ENCODE peak calls at places on chromosome 9, in four cellular contexts. One of them, this sample, is unnamed.

GRCh38 chr9:115006660-115007059 is 76.3 kb upstream of the TNFSF8 start:
- DNase-seq in GM12878: no peak
- DNase-seq in K562: no peak
- DNase-seq in H1: no peak
- DNase-seq in this sample: no peak

GRCh38 chr9:133986774-133987454 is 5.2 kb downstream of the VAV2 start:
- DNase-seq in K562: no peak
- DNase-seq in H1: no peak
- DNase-seq in GM12878: no peak
- DNase-seq in this sample: no peak

GRCh38 chr9:98256632-98257218 is 1.3 kb upstream of the TBC1D2 start:
- DNase-seq in GM12878: no peak
- DNase-seq in K562: peak
- DNase-seq in H1: no peak
- DNase-seq in this sample: no peak

GRCh38 chr9:81397735-81398381 is 291.5 kb downstream of the TLE1 start:
- DNase-seq in GM12878: no peak
- DNase-seq in K562: no peak
- DNase-seq in H1: no peak
- DNase-seq in this sample: no peak

GRCh38 chr9:16421534-16421933 is 448.9 kb downstream of the BNC2 start:
- DNase-seq in GM12878: no peak
- DNase-seq in H1: no peak
- DNase-seq in K562: no peak
- DNase-seq in this sample: no peak

GRCh38 chr9:114376586-114376985 is 11.2 kb downstream of the AKNA start:
- DNase-seq in H1: no peak
- DNase-seq in K562: no peak
- DNase-seq in GM12878: no peak
- DNase-seq in this sample: no peak

GRCh38 chr9:132209263-132209662 is 47.4 kb downstream of the NTNG2 start:
- DNase-seq in K562: no peak
- DNase-seq in GM12878: no peak
- DNase-seq in H1: no peak
- DNase-seq in this sample: no peak

GRCh38 chr9:121121582-121122087 is 46.9 kb downstream of the CNTRL start:
- DNase-seq in K562: peak
- DNase-seq in H1: peak
- DNase-seq in GM12878: peak
- DNase-seq in this sample: peak

GRCh38 chr9:123353984-123354591 is 1.9 kb upstream of the CRB2 start:
- DNase-seq in K562: peak
- DNase-seq in H1: peak
- DNase-seq in GM12878: no peak
- DNase-seq in this sample: peak

GRCh38 chr9:33157960-33158359 is 9.2 kb downstream of the B4GALT1 start:
- DNase-seq in GM12878: no peak
- DNase-seq in H1: no peak
- DNase-seq in K562: no peak
- DNase-seq in this sample: no peak

GRCh38 chr9:80922544-80922943 is 766.8 kb downstream of the TLE1 start:
- DNase-seq in H1: no peak
- DNase-seq in GM12878: no peak
- DNase-seq in K562: no peak
- DNase-seq in this sample: no peak

GRCh38 chr9:98572054-98572627 is 136.6 kb downstream of the GABBR2 start:
- DNase-seq in K562: no peak
- DNase-seq in H1: no peak
- DNase-seq in GM12878: no peak
- DNase-seq in this sample: no peak

GRCh38 chr9:86795861-86796497 is 151.3 kb downstream of the GAS1 start:
- DNase-seq in GM12878: no peak
- DNase-seq in H1: no peak
- DNase-seq in K562: no peak
- DNase-seq in this sample: no peak

GRCh38 chr9:17088566-17088965 is 46.3 kb upstream of the CNTLN start:
- DNase-seq in GM12878: no peak
- DNase-seq in H1: no peak
- DNase-seq in K562: no peak
- DNase-seq in this sample: no peak

GRCh38 chr9:18362901-18363685 is 110.9 kb upstream of the ADAMTSL1 start:
- DNase-seq in GM12878: no peak
- DNase-seq in K562: no peak
- DNase-seq in H1: no peak
- DNase-seq in this sample: no peak

GRCh38 chr9:17490110-17490509 is 88.8 kb upstream of the SH3GL2 start:
- DNase-seq in GM12878: no peak
- DNase-seq in K562: no peak
- DNase-seq in H1: no peak
- DNase-seq in this sample: no peak

GRCh38 chr9:15510789-15511575 is at the start of gene PSIP1:
- DNase-seq in H1: peak
- DNase-seq in K562: peak
- DNase-seq in GM12878: peak
- DNase-seq in this sample: peak

GRCh38 chr9:107118873-107119272 is 164.2 kb upstream of the RAD23B start:
- DNase-seq in H1: no peak
- DNase-seq in K562: no peak
- DNase-seq in GM12878: no peak
- DNase-seq in this sample: no peak

GRCh38 chr9:31542384-31543055 is 841.9 kb upstream of the ACO1 start:
- DNase-seq in H1: no peak
- DNase-seq in GM12878: peak
- DNase-seq in K562: no peak
- DNase-seq in this sample: peak

GRCh38 chr9:122551371-122551770 is 1.5 kb upstream of the OR1N2 start:
- DNase-seq in GM12878: no peak
- DNase-seq in H1: no peak
- DNase-seq in K562: no peak
- DNase-seq in this sample: no peak

GRCh38 chr9:116318463-116319271 is 165.1 kb downstream of the PAPPA start:
- DNase-seq in H1: no peak
- DNase-seq in GM12878: no peak
- DNase-seq in K562: peak
- DNase-seq in this sample: no peak

GRCh38 chr9:37946041-37946440 is 42.1 kb upstream of the SLC25A51 start:
- DNase-seq in H1: no peak
- DNase-seq in K562: no peak
- DNase-seq in GM12878: no peak
- DNase-seq in this sample: no peak

GRCh38 chr9:37943329-37944265 is 39.7 kb upstream of the SLC25A51 start:
- DNase-seq in K562: no peak
- DNase-seq in GM12878: no peak
- DNase-seq in H1: no peak
- DNase-seq in this sample: no peak

GRCh38 chr9:37944671-37945481 is 40.9 kb upstream of the SLC25A51 start:
- DNase-seq in H1: peak
- DNase-seq in K562: no peak
- DNase-seq in GM12878: no peak
- DNase-seq in this sample: no peak

GRCh38 chr9:37942616-37943328 is 38.8 kb upstream of the SLC25A51 start:
- DNase-seq in GM12878: no peak
- DNase-seq in K562: no peak
- DNase-seq in H1: no peak
- DNase-seq in this sample: no peak

GRCh38 chr9:37944266-37944650 is 40.3 kb upstream of the SLC25A51 start:
- DNase-seq in H1: no peak
- DNase-seq in K562: no peak
- DNase-seq in GM12878: no peak
- DNase-seq in this sample: no peak
- TF ChIP-seq HDAC6 in H1: no peak
- TF ChIP-seq HDAC6 in K562: no peak
- TF ChIP-seq HDAC6 in GM12878: no peak
- TF ChIP-seq HDAC6 in this sample: no peak

GRCh38 chr9:8732367-8733075 is 932.9 kb upstream of the DMAC1 start:
- DNase-seq in GM12878: no peak
- DNase-seq in H1: no peak
- DNase-seq in K562: no peak
- DNase-seq in this sample: no peak
- TF ChIP-seq HDAC6 in GM12878: no peak
- TF ChIP-seq HDAC6 in H1: no peak
- TF ChIP-seq HDAC6 in K562: no peak
- TF ChIP-seq HDAC6 in this sample: no peak

DNA sequence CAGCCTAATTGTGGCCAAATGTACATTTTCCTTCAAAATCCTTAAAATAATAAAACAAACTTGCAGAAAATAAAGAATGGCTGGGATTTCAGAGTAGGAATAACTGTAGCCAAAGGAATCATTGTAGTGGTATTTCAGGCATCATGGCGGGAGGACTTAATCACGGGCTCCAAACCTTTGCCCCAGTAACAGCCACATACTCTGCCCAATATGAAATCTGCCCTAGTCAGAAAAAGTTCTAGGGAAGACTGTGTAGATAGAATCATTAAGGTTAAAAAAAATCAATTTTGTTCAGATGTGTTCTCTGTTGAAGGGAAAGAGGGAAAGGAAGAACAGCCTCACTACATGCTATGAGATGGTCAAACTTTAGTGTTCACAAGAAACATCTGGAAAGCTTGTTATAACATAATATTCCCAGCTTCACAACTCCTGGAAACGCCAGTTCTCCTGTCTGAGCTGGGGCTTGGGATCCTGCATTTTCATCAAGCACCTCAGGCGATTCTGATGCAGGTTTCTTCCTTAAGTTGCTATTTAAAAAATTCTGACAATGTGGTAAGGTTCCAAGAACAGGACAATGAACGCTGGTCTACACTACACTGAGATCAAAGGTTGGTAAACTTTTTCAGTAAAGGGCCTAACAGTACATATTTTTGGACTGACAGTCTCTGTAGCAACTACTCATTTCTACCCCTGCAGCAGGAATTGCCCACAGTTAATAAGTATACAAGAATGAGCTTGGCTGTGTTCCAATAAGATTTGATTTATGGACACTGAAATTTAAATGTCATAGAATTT is 87.9 kb downstream of the CEMIP2 start:
- DNase-seq in H1: no peak
- DNase-seq in GM12878: no peak
- DNase-seq in K562: no peak
- DNase-seq in this sample: peak
- TF ChIP-seq HDAC6 in H1: no peak
- TF ChIP-seq HDAC6 in GM12878: no peak
- TF ChIP-seq HDAC6 in K562: no peak
- TF ChIP-seq HDAC6 in this sample: no peak

DNA sequence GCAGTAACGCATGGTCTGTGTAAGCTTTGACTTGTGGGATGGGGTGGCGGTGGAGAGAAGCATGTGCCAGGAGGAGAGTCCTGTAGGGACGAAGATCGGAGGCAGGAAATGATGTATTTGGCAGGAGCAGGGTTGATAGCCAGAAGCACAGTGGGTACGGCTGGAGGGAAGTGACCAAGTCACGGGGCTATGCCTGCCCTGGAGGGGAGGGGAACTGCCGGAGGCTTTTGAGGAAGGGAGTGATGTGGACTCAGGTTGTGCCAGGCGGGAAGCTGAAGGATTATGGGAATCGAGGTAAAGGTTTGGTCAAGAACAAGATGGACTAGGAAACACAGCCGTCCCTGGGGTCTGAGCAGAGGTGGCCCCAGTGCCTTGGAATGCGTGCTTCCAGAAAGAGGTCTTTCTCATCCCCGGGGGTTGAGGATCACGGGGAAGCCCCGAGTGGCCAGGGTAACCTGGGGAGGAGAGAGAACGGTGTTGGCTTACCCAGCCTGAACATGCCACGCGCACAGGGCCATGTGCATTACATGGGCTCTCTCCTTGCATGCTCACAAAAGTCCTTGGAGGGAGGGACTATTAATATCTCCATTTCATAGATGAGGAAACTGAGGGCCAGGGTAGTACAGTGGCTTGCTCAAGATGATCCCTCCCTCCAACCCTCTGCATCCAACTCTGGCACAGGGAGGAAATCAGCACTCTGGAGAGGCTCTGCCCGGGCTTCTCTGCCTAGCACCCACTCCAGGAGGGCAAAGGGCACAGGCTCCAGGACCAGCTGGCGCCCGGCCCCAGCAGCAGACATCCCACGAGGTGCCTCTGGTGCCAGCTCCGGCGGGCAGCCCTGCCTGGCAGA is 253.8 kb downstream of the PBX3 start:
- DNase-seq in GM12878: no peak
- DNase-seq in K562: no peak
- DNase-seq in H1: no peak
- DNase-seq in this sample: no peak
- TF ChIP-seq HDAC6 in GM12878: no peak
- TF ChIP-seq HDAC6 in K562: no peak
- TF ChIP-seq HDAC6 in H1: no peak
- TF ChIP-seq HDAC6 in this sample: no peak

GRCh38 chr9:70125621-70126020 is 82.0 kb downstream of the MAMDC2 start:
- DNase-seq in H1: no peak
- DNase-seq in K562: no peak
- DNase-seq in GM12878: no peak
- DNase-seq in this sample: no peak
- TF ChIP-seq HDAC6 in H1: no peak
- TF ChIP-seq HDAC6 in K562: no peak
- TF ChIP-seq HDAC6 in GM12878: no peak
- TF ChIP-seq HDAC6 in this sample: no peak

GRCh38 chr9:93576296-93577044 is at the start of gene PHF2:
- DNase-seq in H1: no peak
- DNase-seq in GM12878: no peak
- DNase-seq in K562: peak
- DNase-seq in this sample: no peak

GRCh38 chr9:93574091-93574899 is 2.1 kb upstream of the PHF2 start:
- DNase-seq in GM12878: no peak
- DNase-seq in H1: no peak
- DNase-seq in K562: no peak
- DNase-seq in this sample: no peak

GRCh38 chr9:93573204-93573828 is 3.1 kb upstream of the PHF2 start:
- DNase-seq in H1: no peak
- DNase-seq in K562: no peak
- DNase-seq in GM12878: no peak
- DNase-seq in this sample: no peak

GRCh38 chr9:93575706-93576295 is 583 bp upstream of the PHF2 start:
- DNase-seq in K562: peak
- DNase-seq in GM12878: no peak
- DNase-seq in H1: no peak
- DNase-seq in this sample: no peak

DNA sequence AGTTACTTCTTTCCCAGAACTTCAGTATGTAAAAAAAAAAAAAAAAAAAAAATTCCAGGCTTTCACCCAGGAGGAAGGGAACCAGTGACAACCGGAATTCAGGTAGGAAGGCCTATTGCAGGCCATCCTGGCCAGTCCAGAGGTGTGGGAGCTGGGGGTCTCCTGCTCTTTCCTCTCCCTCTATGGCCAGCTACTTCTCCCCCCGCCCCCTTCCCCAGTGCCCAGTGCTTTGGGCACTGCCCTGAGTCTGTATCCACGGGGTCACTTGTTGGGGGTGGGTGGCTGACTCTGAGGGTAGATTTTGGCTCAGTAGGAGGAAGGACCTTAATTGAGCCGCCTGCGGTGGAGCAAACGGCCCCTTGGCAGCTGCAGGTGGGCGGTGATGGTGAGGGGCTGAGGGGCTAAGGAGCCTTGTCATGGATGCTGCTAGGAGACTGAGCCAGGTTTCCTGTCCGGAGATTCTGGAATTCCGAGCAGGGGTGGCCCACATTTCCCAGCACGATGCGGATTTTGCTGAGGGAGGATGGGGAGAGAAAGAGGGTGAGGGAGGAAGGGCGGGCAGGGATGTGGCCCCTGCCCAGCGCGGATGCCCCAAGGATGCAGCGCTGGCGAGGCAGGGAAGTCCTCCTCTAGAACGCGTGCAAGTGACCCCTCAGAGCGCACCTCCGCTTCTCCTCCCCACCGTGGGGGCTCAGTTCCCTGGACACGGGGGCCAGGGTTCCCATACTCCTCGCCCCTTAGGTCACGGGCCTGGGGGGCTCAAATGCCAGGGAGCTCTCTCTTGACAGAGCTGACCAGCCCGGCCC is 1.3 kb upstream of the PHF2 start:
- DNase-seq in K562: no peak
- DNase-seq in GM12878: no peak
- DNase-seq in H1: no peak
- DNase-seq in this sample: no peak
- TF ChIP-seq HDAC6 in K562: no peak
- TF ChIP-seq HDAC6 in GM12878: no peak
- TF ChIP-seq HDAC6 in H1: no peak
- TF ChIP-seq HDAC6 in this sample: no peak